ENCODE peak calls at places on chromosomes 3 and 15, in ten cellular contexts. One of them, this sample, is unnamed.

GRCh38 chr3:125194849-125195601 is 17.5 kb downstream of the SLC12A8 start:
- DNase-seq in osteoblast: peak
- DNase-seq in suprapubic skin: no peak
- DNase-seq in fibroblast of mammary gland: peak
- DNase-seq in fibroblast of the aortic adventitia: peak
- DNase-seq in choroid plexus epithelial cell: peak
- DNase-seq in tibial nerve: no peak
- DNase-seq in GM12865: peak
- DNase-seq in astrocyte of the cerebellum: peak
- DNase-seq in foreskin fibroblast: peak
- DNase-seq in this sample: peak

GRCh38 chr3:132164469-132165092 is 129.8 kb upstream of the CPNE4 start:
- DNase-seq in osteoblast: no peak
- DNase-seq in suprapubic skin: no peak
- DNase-seq in fibroblast of mammary gland: peak
- DNase-seq in fibroblast of the aortic adventitia: peak
- DNase-seq in choroid plexus epithelial cell: peak
- DNase-seq in tibial nerve: no peak
- DNase-seq in GM12865: no peak
- DNase-seq in astrocyte of the cerebellum: no peak
- DNase-seq in foreskin fibroblast: peak
- DNase-seq in this sample: no peak

GRCh38 chr3:189277711-189278110 is 105.9 kb downstream of the TPRG1 start:
- DNase-seq in osteoblast: no peak
- DNase-seq in suprapubic skin: no peak
- DNase-seq in fibroblast of mammary gland: no peak
- DNase-seq in fibroblast of the aortic adventitia: peak
- DNase-seq in choroid plexus epithelial cell: peak
- DNase-seq in tibial nerve: no peak
- DNase-seq in GM12865: peak
- DNase-seq in astrocyte of the cerebellum: no peak
- DNase-seq in foreskin fibroblast: no peak
- DNase-seq in this sample: no peak

GRCh38 chr15:52790941-52791751 is 1.0 kb upstream of the ONECUT1 start:
- DNase-seq in osteoblast: peak
- DNase-seq in suprapubic skin: no peak
- DNase-seq in fibroblast of mammary gland: no peak
- DNase-seq in fibroblast of the aortic adventitia: no peak
- DNase-seq in choroid plexus epithelial cell: no peak
- DNase-seq in tibial nerve: no peak
- DNase-seq in GM12865: no peak
- DNase-seq in astrocyte of the cerebellum: no peak
- DNase-seq in foreskin fibroblast: peak
- DNase-seq in this sample: no peak

GRCh38 chr3:127865941-127866340 is 43.6 kb upstream of the MGLL start:
- DNase-seq in osteoblast: peak
- DNase-seq in suprapubic skin: no peak
- DNase-seq in fibroblast of mammary gland: peak
- DNase-seq in fibroblast of the aortic adventitia: peak
- DNase-seq in choroid plexus epithelial cell: peak
- DNase-seq in tibial nerve: no peak
- DNase-seq in GM12865: no peak
- DNase-seq in astrocyte of the cerebellum: no peak
- DNase-seq in foreskin fibroblast: peak
- DNase-seq in this sample: no peak

GRCh38 chr3:13704174-13704573 is 155.2 kb downstream of the FBLN2 start:
- DNase-seq in osteoblast: no peak
- DNase-seq in suprapubic skin: peak
- DNase-seq in fibroblast of mammary gland: no peak
- DNase-seq in fibroblast of the aortic adventitia: no peak
- DNase-seq in choroid plexus epithelial cell: no peak
- DNase-seq in tibial nerve: no peak
- DNase-seq in GM12865: no peak
- DNase-seq in astrocyte of the cerebellum: no peak
- DNase-seq in foreskin fibroblast: no peak
- DNase-seq in this sample: no peak

GRCh38 chr3:60746043-60746638 is 505.1 kb downstream of the FHIT start:
- DNase-seq in osteoblast: no peak
- DNase-seq in suprapubic skin: no peak
- DNase-seq in fibroblast of mammary gland: peak
- DNase-seq in fibroblast of the aortic adventitia: no peak
- DNase-seq in choroid plexus epithelial cell: no peak
- DNase-seq in tibial nerve: no peak
- DNase-seq in GM12865: no peak
- DNase-seq in astrocyte of the cerebellum: no peak
- DNase-seq in foreskin fibroblast: no peak
- DNase-seq in this sample: no peak

GRCh38 chr15:69951511-69952209 is 146.1 kb downstream of the TLE3 start:
- DNase-seq in osteoblast: no peak
- DNase-seq in suprapubic skin: no peak
- DNase-seq in fibroblast of mammary gland: no peak
- DNase-seq in fibroblast of the aortic adventitia: peak
- DNase-seq in choroid plexus epithelial cell: peak
- DNase-seq in tibial nerve: no peak
- DNase-seq in GM12865: no peak
- DNase-seq in astrocyte of the cerebellum: no peak
- DNase-seq in foreskin fibroblast: no peak
- DNase-seq in this sample: no peak

GRCh38 chr15:32867313-32867626 is 149.5 kb downstream of the GREM1 start:
- DNase-seq in osteoblast: peak
- DNase-seq in suprapubic skin: no peak
- DNase-seq in fibroblast of mammary gland: peak
- DNase-seq in fibroblast of the aortic adventitia: peak
- DNase-seq in choroid plexus epithelial cell: peak
- DNase-seq in tibial nerve: no peak
- DNase-seq in GM12865: no peak
- DNase-seq in astrocyte of the cerebellum: no peak
- DNase-seq in foreskin fibroblast: peak
- DNase-seq in this sample: peak

GRCh38 chr15:27701956-27702355 is 397.2 kb downstream of the OCA2 start:
- DNase-seq in osteoblast: no peak
- DNase-seq in suprapubic skin: no peak
- DNase-seq in fibroblast of mammary gland: no peak
- DNase-seq in fibroblast of the aortic adventitia: no peak
- DNase-seq in choroid plexus epithelial cell: no peak
- DNase-seq in tibial nerve: no peak
- DNase-seq in GM12865: no peak
- DNase-seq in astrocyte of the cerebellum: no peak
- DNase-seq in foreskin fibroblast: no peak
- DNase-seq in this sample: no peak

GRCh38 chr3:187027531-187027936 is 97.2 kb downstream of the ST6GAL1 start:
- DNase-seq in osteoblast: no peak
- DNase-seq in suprapubic skin: no peak
- DNase-seq in fibroblast of mammary gland: no peak
- DNase-seq in fibroblast of the aortic adventitia: no peak
- DNase-seq in choroid plexus epithelial cell: no peak
- DNase-seq in tibial nerve: no peak
- DNase-seq in GM12865: peak
- DNase-seq in astrocyte of the cerebellum: no peak
- DNase-seq in foreskin fibroblast: no peak
- DNase-seq in this sample: no peak

GRCh38 chr3:36988336-36988735 is 4.6 kb downstream of the EPM2AIP1 start:
- DNase-seq in osteoblast: no peak
- DNase-seq in suprapubic skin: no peak
- DNase-seq in fibroblast of mammary gland: no peak
- DNase-seq in fibroblast of the aortic adventitia: no peak
- DNase-seq in choroid plexus epithelial cell: no peak
- DNase-seq in tibial nerve: no peak
- DNase-seq in GM12865: no peak
- DNase-seq in astrocyte of the cerebellum: no peak
- DNase-seq in foreskin fibroblast: no peak
- DNase-seq in this sample: no peak

GRCh38 chr15:75809986-75810750 is 33.1 kb upstream of the UBE2Q2 start:
- DNase-seq in osteoblast: peak
- DNase-seq in suprapubic skin: no peak
- DNase-seq in fibroblast of mammary gland: peak
- DNase-seq in fibroblast of the aortic adventitia: peak
- DNase-seq in choroid plexus epithelial cell: peak
- DNase-seq in tibial nerve: no peak
- DNase-seq in GM12865: peak
- DNase-seq in astrocyte of the cerebellum: no peak
- DNase-seq in foreskin fibroblast: peak
- DNase-seq in this sample: no peak

GRCh38 chr15:96330450-96331140 is at the start of gene NR2F2:
- DNase-seq in osteoblast: peak
- DNase-seq in suprapubic skin: peak
- DNase-seq in fibroblast of mammary gland: peak
- DNase-seq in fibroblast of the aortic adventitia: peak
- DNase-seq in choroid plexus epithelial cell: peak
- DNase-seq in tibial nerve: peak
- DNase-seq in GM12865: peak
- DNase-seq in astrocyte of the cerebellum: peak
- DNase-seq in foreskin fibroblast: peak
- DNase-seq in this sample: peak

GRCh38 chr3:133489466-133490085 is 83.9 kb upstream of the CDV3 start:
- DNase-seq in osteoblast: no peak
- DNase-seq in suprapubic skin: no peak
- DNase-seq in fibroblast of mammary gland: peak
- DNase-seq in fibroblast of the aortic adventitia: no peak
- DNase-seq in choroid plexus epithelial cell: peak
- DNase-seq in tibial nerve: no peak
- DNase-seq in GM12865: no peak
- DNase-seq in astrocyte of the cerebellum: no peak
- DNase-seq in foreskin fibroblast: peak
- DNase-seq in this sample: no peak
- H3K4me3 ChIP-seq in osteoblast: no peak
- H3K4me3 ChIP-seq in suprapubic skin: no peak
- H3K4me3 ChIP-seq in fibroblast of mammary gland: no peak
- H3K4me3 ChIP-seq in fibroblast of the aortic adventitia: no peak
- H3K4me3 ChIP-seq in choroid plexus epithelial cell: no peak
- H3K4me3 ChIP-seq in tibial nerve: no peak
- H3K4me3 ChIP-seq in GM12865: peak
- H3K4me3 ChIP-seq in astrocyte of the cerebellum: no peak
- H3K4me3 ChIP-seq in foreskin fibroblast: no peak
- H3K4me3 ChIP-seq in this sample: no peak

GRCh38 chr3:47010050-47010712 is 30.7 kb downstream of the NBEAL2 start:
- DNase-seq in osteoblast: no peak
- DNase-seq in suprapubic skin: peak
- DNase-seq in fibroblast of mammary gland: peak
- DNase-seq in fibroblast of the aortic adventitia: no peak
- DNase-seq in choroid plexus epithelial cell: no peak
- DNase-seq in tibial nerve: no peak
- DNase-seq in GM12865: peak
- DNase-seq in astrocyte of the cerebellum: no peak
- DNase-seq in foreskin fibroblast: no peak
- DNase-seq in this sample: no peak
- TF ChIP-seq CTCF in osteoblast: no peak
- TF ChIP-seq CTCF in suprapubic skin: no peak
- TF ChIP-seq CTCF in fibroblast of mammary gland: no peak
- TF ChIP-seq CTCF in fibroblast of the aortic adventitia: no peak
- TF ChIP-seq CTCF in choroid plexus epithelial cell: no peak
- TF ChIP-seq CTCF in tibial nerve: no peak
- TF ChIP-seq CTCF in GM12865: no peak
- TF ChIP-seq CTCF in astrocyte of the cerebellum: no peak
- TF ChIP-seq CTCF in foreskin fibroblast: no peak
- TF ChIP-seq CTCF in this sample: peak

GRCh38 chr15:34793901-34794300 is 1.4 kb downstream of the ACTC1 start:
- DNase-seq in osteoblast: no peak
- DNase-seq in suprapubic skin: no peak
- DNase-seq in fibroblast of mammary gland: no peak
- DNase-seq in fibroblast of the aortic adventitia: no peak
- DNase-seq in choroid plexus epithelial cell: no peak
- DNase-seq in tibial nerve: no peak
- DNase-seq in GM12865: no peak
- DNase-seq in astrocyte of the cerebellum: no peak
- DNase-seq in foreskin fibroblast: no peak
- DNase-seq in this sample: no peak
- H3K4me3 ChIP-seq in osteoblast: no peak
- H3K4me3 ChIP-seq in suprapubic skin: no peak
- H3K4me3 ChIP-seq in fibroblast of mammary gland: no peak
- H3K4me3 ChIP-seq in fibroblast of the aortic adventitia: no peak
- H3K4me3 ChIP-seq in choroid plexus epithelial cell: no peak
- H3K4me3 ChIP-seq in tibial nerve: no peak
- H3K4me3 ChIP-seq in GM12865: no peak
- H3K4me3 ChIP-seq in astrocyte of the cerebellum: no peak
- H3K4me3 ChIP-seq in foreskin fibroblast: no peak
- H3K4me3 ChIP-seq in this sample: no peak

DNA sequence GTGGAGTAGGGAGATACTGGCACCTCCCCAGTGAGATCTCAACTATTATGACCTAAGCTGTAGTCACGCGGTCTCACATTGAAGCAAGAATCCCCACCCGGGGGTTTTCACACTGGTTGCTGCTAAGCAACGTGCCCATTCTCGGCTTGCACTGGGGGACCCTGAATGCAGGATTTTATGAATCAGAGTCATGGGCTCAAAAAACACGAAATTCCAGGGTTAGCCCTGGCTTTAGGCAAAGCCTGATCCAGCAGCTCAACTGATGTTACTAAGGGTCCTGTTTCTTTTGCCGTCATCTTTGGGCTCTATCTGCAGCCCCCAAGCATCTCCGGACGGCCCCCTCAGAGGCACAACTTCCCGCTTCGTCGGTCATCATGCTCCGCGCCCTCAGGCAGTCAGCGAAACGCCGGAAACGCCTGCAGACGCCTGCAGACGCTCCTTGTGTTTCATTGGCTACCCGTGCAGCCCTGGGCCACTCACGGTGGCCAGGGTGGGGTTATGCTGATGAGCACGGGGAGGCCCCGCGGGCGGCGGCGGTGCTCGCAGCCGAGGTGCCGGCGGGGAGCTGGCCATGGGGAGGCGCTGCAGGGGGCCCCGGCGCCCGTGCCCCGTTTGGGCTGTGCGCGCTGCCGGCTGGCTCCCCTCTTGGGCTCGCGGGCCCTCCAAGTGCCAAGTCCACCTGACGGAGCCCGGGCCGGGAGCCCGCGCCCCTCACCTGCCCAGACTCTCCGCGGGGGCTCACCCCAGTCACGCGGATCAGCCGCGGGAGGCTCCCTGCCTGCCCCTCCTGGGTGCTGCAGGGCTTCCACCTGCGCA is 25.8 kb downstream of the EFCC1 start:
- DNase-seq in osteoblast: peak
- DNase-seq in suprapubic skin: peak
- DNase-seq in fibroblast of mammary gland: peak
- DNase-seq in fibroblast of the aortic adventitia: peak
- DNase-seq in choroid plexus epithelial cell: peak
- DNase-seq in tibial nerve: peak
- DNase-seq in GM12865: peak
- DNase-seq in astrocyte of the cerebellum: no peak
- DNase-seq in foreskin fibroblast: peak
- DNase-seq in this sample: no peak
- TF ChIP-seq CTCF in osteoblast: peak
- TF ChIP-seq CTCF in suprapubic skin: peak
- TF ChIP-seq CTCF in fibroblast of mammary gland: no peak
- TF ChIP-seq CTCF in fibroblast of the aortic adventitia: peak
- TF ChIP-seq CTCF in choroid plexus epithelial cell: peak
- TF ChIP-seq CTCF in tibial nerve: peak
- TF ChIP-seq CTCF in GM12865: peak
- TF ChIP-seq CTCF in astrocyte of the cerebellum: no peak
- TF ChIP-seq CTCF in foreskin fibroblast: no peak
- TF ChIP-seq CTCF in this sample: peak